ENCODE peak calls at places on chromosome 7, in four cellular contexts. One of them, this sample, is unnamed.

GRCh38 chr7:98831641-98832221 is 38.1 kb downstream of the TMEM130 start:
- DNase-seq in CD8-positive, alpha-beta T cell: peak
- DNase-seq in lower lobe of right lung: peak
- DNase-seq in glutamatergic neuron: peak
- DNase-seq in this sample: peak

GRCh38 chr7:88344956-88345832 is 38.5 kb upstream of the STEAP4 start:
- DNase-seq in CD8-positive, alpha-beta T cell: no peak
- DNase-seq in lower lobe of right lung: peak
- DNase-seq in glutamatergic neuron: peak
- DNase-seq in this sample: peak

GRCh38 chr7:66905689-66906088 is 15.3 kb upstream of the TMEM248 start:
- DNase-seq in CD8-positive, alpha-beta T cell: no peak
- DNase-seq in lower lobe of right lung: no peak
- DNase-seq in glutamatergic neuron: no peak
- DNase-seq in this sample: no peak

GRCh38 chr7:1060315-1061080 is 16.2 kb downstream of the GPR146 start:
- DNase-seq in CD8-positive, alpha-beta T cell: no peak
- DNase-seq in lower lobe of right lung: no peak
- DNase-seq in glutamatergic neuron: no peak
- DNase-seq in this sample: no peak

GRCh38 chr7:7136423-7136822 is 45.9 kb upstream of the C1GALT1 start:
- DNase-seq in CD8-positive, alpha-beta T cell: no peak
- DNase-seq in lower lobe of right lung: no peak
- DNase-seq in glutamatergic neuron: no peak
- DNase-seq in this sample: no peak

GRCh38 chr7:158470336-158470735 is 117.3 kb downstream of the PTPRN2 start:
- DNase-seq in CD8-positive, alpha-beta T cell: no peak
- DNase-seq in lower lobe of right lung: no peak
- DNase-seq in glutamatergic neuron: no peak
- DNase-seq in this sample: no peak

GRCh38 chr7:64879097-64879730 is 23.9 kb upstream of the ZNF273 start:
- DNase-seq in CD8-positive, alpha-beta T cell: no peak
- DNase-seq in lower lobe of right lung: no peak
- DNase-seq in glutamatergic neuron: no peak
- DNase-seq in this sample: peak

GRCh38 chr7:43727003-43727402 is 2.3 kb downstream of the COA1 start:
- DNase-seq in CD8-positive, alpha-beta T cell: no peak
- DNase-seq in lower lobe of right lung: no peak
- DNase-seq in glutamatergic neuron: no peak
- DNase-seq in this sample: no peak

GRCh38 chr7:114363292-114363691 is 51.3 kb upstream of the FOXP2 start:
- DNase-seq in CD8-positive, alpha-beta T cell: no peak
- DNase-seq in lower lobe of right lung: no peak
- DNase-seq in glutamatergic neuron: no peak
- DNase-seq in this sample: no peak

GRCh38 chr7:1160665-1161010 is 642 bp upstream of the ZFAND2A start:
- DNase-seq in CD8-positive, alpha-beta T cell: no peak
- DNase-seq in lower lobe of right lung: no peak
- DNase-seq in glutamatergic neuron: peak
- DNase-seq in this sample: peak

DNA sequence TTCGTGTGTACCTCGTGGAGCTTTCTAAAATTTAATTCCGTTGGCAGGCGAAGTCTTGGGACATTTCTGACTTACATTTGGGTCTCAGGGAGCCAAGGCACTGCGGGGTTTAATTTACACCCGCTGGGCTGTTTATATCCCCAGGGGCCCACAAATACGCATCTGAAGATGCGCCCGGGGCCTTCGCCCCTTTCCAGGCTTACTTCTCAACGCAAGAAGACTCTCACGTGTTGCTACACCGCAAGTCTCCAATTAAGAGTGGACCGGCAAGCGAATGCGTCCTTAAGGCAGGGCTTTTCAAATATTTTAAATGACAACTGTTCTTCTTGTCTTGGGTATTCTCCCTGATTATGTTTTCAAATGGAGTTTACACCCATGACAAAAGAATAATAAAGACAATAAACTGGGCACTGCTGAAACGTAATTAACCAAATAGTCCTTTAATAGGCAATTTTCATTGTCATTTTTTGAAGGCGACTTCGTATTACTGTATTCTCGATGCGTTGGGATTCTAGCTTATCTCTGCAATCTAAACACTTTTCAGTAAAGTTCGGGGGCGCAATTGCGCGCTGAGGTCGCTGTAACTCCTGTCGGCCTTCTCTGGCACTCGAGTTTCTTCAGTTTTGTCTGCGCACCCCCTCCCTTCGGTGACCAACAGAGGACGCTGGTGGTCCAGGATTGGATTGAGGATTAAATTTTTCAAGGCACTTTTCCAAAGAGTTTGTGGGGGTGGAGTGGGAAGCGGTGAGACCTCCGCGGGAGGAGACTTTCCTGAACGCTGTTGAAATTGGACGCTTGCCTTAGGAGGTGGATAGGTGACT is 837 bp upstream of the IGFBP3 start:
- DNase-seq in CD8-positive, alpha-beta T cell: no peak
- DNase-seq in lower lobe of right lung: peak
- DNase-seq in glutamatergic neuron: peak
- DNase-seq in this sample: peak
- TF ChIP-seq CTCF in CD8-positive, alpha-beta T cell: no peak
- TF ChIP-seq CTCF in lower lobe of right lung: peak
- TF ChIP-seq CTCF in glutamatergic neuron: peak
- TF ChIP-seq CTCF in this sample: peak

DNA sequence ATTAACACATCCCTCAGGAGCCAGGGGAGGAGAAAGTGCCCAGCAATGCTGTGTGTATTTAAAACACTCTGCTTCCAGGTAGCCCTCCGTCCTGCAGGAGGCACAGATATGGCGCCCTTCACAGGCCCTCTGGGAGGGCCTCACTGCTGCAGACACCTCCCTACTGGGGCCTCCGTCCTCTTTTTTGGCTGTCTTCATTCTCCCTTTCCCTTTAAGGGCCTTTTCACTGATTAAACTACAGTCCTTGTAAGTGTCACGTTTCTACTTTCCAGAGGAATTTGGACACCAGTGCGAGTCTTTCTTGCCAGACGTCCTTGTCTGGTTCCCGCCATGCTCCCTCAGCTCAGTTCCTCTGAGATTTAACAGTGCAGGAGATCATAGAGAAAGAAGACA is 39.7 kb upstream of the MKRN1 start:
- DNase-seq in CD8-positive, alpha-beta T cell: no peak
- DNase-seq in lower lobe of right lung: no peak
- DNase-seq in glutamatergic neuron: no peak
- DNase-seq in this sample: no peak
- TF ChIP-seq CTCF in CD8-positive, alpha-beta T cell: no peak
- TF ChIP-seq CTCF in lower lobe of right lung: no peak
- TF ChIP-seq CTCF in glutamatergic neuron: no peak
- TF ChIP-seq CTCF in this sample: no peak

GRCh38 chr7:151876112-151876898 is 610 bp downstream of the PRKAG2 start:
- DNase-seq in CD8-positive, alpha-beta T cell: peak
- DNase-seq in lower lobe of right lung: peak
- DNase-seq in glutamatergic neuron: peak
- DNase-seq in this sample: peak
- TF ChIP-seq CTCF in CD8-positive, alpha-beta T cell: no peak
- TF ChIP-seq CTCF in lower lobe of right lung: no peak
- TF ChIP-seq CTCF in glutamatergic neuron: no peak
- TF ChIP-seq CTCF in this sample: no peak

GRCh38 chr7:57305192-57305748 is 144.7 kb upstream of the ZNF716 start:
- DNase-seq in CD8-positive, alpha-beta T cell: no peak
- DNase-seq in lower lobe of right lung: no peak
- DNase-seq in glutamatergic neuron: no peak
- DNase-seq in this sample: no peak

DNA sequence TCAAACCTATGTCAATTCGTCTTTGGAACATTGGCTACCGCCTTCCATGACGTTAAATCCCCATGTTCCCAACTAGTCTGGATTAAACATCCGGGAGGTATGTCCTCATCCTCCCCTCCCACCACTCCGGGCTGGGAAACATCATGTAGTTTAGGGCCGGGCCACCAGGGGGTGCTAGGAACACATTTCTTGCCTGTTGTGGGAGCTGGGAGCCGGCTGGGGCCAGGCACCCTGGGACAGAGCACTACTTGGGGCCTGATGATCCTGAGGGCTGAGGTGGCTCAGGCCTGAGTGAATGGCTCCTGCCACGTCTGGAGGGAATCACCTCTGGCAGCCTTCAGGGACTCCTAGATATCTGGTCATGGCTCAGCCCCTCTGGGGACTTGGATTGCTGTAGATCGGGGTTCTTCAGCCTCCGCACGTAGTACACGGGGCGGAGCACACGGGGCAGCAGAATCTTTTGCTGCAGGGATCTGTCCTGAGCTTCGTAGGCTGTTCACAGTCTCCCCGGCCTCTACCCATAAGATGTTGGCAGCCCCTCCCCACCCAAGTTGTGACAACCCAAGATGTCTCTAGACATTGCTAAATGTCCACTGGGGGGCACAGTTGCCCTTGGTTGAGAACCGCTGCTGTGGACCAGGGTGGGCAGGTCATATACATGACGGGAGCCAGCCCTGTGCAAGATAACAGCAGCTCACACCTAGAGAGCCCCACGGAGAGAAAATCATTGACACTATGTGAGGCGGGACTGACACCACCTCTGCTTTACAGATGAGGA is 141.2 kb upstream of the ZNF716 start:
- DNase-seq in CD8-positive, alpha-beta T cell: no peak
- DNase-seq in lower lobe of right lung: no peak
- DNase-seq in glutamatergic neuron: no peak
- DNase-seq in this sample: no peak
- TF ChIP-seq CTCF in CD8-positive, alpha-beta T cell: no peak
- TF ChIP-seq CTCF in lower lobe of right lung: peak
- TF ChIP-seq CTCF in glutamatergic neuron: peak
- TF ChIP-seq CTCF in this sample: no peak

GRCh38 chr7:9502269-9502668 is 1068.9 kb downstream of the NXPH1 start:
- DNase-seq in CD8-positive, alpha-beta T cell: no peak
- DNase-seq in lower lobe of right lung: no peak
- DNase-seq in glutamatergic neuron: no peak
- DNase-seq in this sample: no peak

GRCh38 chr7:9498303-9498702 is 1064.9 kb downstream of the NXPH1 start:
- DNase-seq in CD8-positive, alpha-beta T cell: no peak
- DNase-seq in lower lobe of right lung: no peak
- DNase-seq in glutamatergic neuron: no peak
- DNase-seq in this sample: no peak
- TF ChIP-seq CTCF in CD8-positive, alpha-beta T cell: no peak
- TF ChIP-seq CTCF in lower lobe of right lung: no peak
- TF ChIP-seq CTCF in glutamatergic neuron: no peak
- TF ChIP-seq CTCF in this sample: no peak